ENCODE peak calls at places on chromosomes 12 and 14, in ten cellular contexts. N is K562, F is endothelial cell of umbilical vein, Q is HCT116, T is HepG2, A is breast epithelium, Z is suprapubic skin, M is stomach, S is transverse colon, E is sigmoid colon. W is an unnamed sample.

GRCh38 chr14:105860615-105861580 is 334.5 kb downstream of the TMEM121 start:
- DNase-seq in N (no peak), F (no peak), Q (no peak), T (no peak), A (no peak), Z (peak), M (peak), S (peak), E (peak), W (no peak)

GRCh38 chr12:88985631-88986030 is 366.7 kb downstream of the DUSP6 start:
- DNase-seq in N (no peak), F (no peak), Q (no peak), T (no peak), A (no peak), Z (no peak), M (no peak), S (no peak), E (no peak), W (no peak)

GRCh38 chr12:114669501-114670256 is 14.3 kb downstream of the TBX3 start:
- DNase-seq in N (no peak), F (no peak), Q (no peak), T (peak), A (no peak), Z (no peak), M (no peak), S (no peak), E (no peak), W (no peak)

GRCh38 chr12:105775351-105775750 is 363.4 kb downstream of the NUAK1 start:
- DNase-seq in N (no peak), F (peak), Q (no peak), T (no peak), A (no peak), Z (no peak), M (no peak), S (no peak), E (no peak), W (no peak)

GRCh38 chr12:86914716-86915115 is 658.5 kb upstream of the MGAT4C start:
- DNase-seq in N (no peak), F (peak), Q (peak), T (peak), A (no peak), Z (no peak), M (no peak), S (no peak), E (no peak), W (no peak)

GRCh38 chr12:44930972-44931600 is 55.0 kb upstream of the NELL2 start:
- DNase-seq in N (peak), F (peak), Q (peak), T (peak), A (no peak), Z (no peak), M (no peak), S (no peak), E (no peak), W (no peak)

GRCh38 chr12:122886851-122887816 is 8.8 kb downstream of the VPS37B start:
- DNase-seq in N (no peak), F (peak), Q (peak), T (no peak), A (no peak), Z (no peak), M (peak), S (peak), E (no peak), W (no peak)

GRCh38 chr12:101743242-101743641 is 4.0 kb upstream of the SYCP3 start:
- DNase-seq in N (no peak), F (no peak), Q (no peak), T (no peak), A (no peak), Z (no peak), M (no peak), S (no peak), E (no peak), W (no peak)

GRCh38 chr14:93160353-93160801 is 24.3 kb downstream of the MOAP1 start:
- DNase-seq in N (peak), F (no peak), Q (peak), T (no peak), A (no peak), Z (no peak), M (no peak), S (no peak), E (no peak), W (no peak)

GRCh38 chr12:123433615-123434014 is 2.9 kb downstream of the RILPL2 start:
- DNase-seq in N (no peak), F (no peak), Q (no peak), T (no peak), A (no peak), Z (no peak), M (no peak), S (no peak), E (no peak), W (no peak)

GRCh38 chr14:55454264-55455151 is 14.1 kb upstream of the TBPL2 start:
- DNase-seq in N (no peak), F (peak), Q (peak), T (peak), A (no peak), Z (no peak), M (peak), S (peak), E (peak), W (no peak)

GRCh38 chr12:64236549-64236948 is 14.5 kb upstream of the KICS2 start:
- DNase-seq in N (no peak), F (peak), Q (peak), T (no peak), A (no peak), Z (no peak), M (no peak), S (no peak), E (no peak), W (no peak)

GRCh38 chr12:44247588-44247987 is 411.7 kb downstream of the TMEM117 start:
- DNase-seq in N (no peak), F (no peak), Q (no peak), T (no peak), A (no peak), Z (no peak), M (no peak), S (no peak), E (no peak), W (no peak)

GRCh38 chr14:29461131-29461530 is 466.5 kb downstream of the PRKD1 start:
- DNase-seq in N (no peak), F (no peak), Q (no peak), T (no peak), A (no peak), Z (no peak), M (no peak), S (no peak), E (no peak), W (no peak)

GRCh38 chr14:74879427-74880180 is 2.1 kb upstream of the DLST start:
- DNase-seq in N (no peak), F (no peak), Q (no peak), T (peak), A (no peak), Z (no peak), M (no peak), S (no peak), E (no peak), W (no peak)

GRCh38 chr14:74886001-74886400 is 4.3 kb downstream of the DLST start:
- DNase-seq in N (no peak), F (no peak), Q (no peak), T (no peak), A (no peak), Z (no peak), M (no peak), S (no peak), E (no peak), W (no peak)

GRCh38 chr14:74882103-74882920 is 596 bp downstream of the DLST start:
- DNase-seq in N (no peak), F (peak), Q (no peak), T (no peak), A (no peak), Z (peak), M (peak), S (peak), E (peak), W (peak)

GRCh38 chr14:74875941-74876913 is at the start of gene PROX2:
- DNase-seq in N (no peak), F (peak), Q (no peak), T (no peak), A (no peak), Z (no peak), M (no peak), S (no peak), E (no peak), W (no peak)

DNA sequence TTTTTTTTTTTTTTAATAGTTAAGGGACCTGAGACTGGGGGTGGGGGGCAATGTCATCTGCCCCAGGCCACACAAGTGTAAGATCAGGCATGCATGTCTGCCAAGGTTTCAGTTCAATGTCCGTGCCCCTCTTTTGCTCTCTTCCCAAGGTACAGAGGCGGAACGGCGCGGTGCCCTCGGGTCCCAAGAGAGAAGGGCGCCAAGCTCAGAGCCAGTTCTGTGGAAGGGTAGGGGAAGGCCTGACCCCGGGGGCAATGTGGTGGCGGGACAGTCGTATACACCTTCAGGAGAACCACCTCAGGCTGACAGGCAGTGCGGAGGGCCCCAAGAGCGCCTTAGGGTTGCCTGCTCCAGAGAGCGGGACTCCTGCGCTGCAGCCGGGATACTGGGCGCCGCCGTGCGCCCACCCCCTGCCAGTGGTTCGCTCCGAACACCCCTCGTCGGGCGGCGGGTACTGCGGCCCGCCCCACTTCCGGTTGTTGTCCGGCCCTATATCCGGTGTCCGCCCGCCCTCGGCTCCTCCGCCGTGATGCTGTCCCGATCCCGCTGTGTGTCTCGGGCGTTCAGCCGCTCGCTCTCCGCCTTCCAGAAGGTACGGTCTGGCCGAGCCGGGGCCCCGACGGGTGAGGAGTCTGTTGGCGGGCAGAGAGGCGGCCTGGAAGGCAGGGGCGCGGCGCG is at the start of gene DLST:
- DNase-seq in N (peak), F (peak), Q (peak), T (peak), A (peak), Z (peak), M (peak), S (peak), E (peak), W (peak)
- TF ChIP-seq POLR2AphosphoS5 in N (peak), F (peak), Q (peak), T (peak), A (peak), Z (peak), M (peak), S (peak), E (peak), W (peak)

GRCh38 chr12:15543347-15543746 is 221.0 kb downstream of the PTPRO start:
- DNase-seq in N (no peak), F (no peak), Q (no peak), T (no peak), A (no peak), Z (no peak), M (no peak), S (no peak), E (no peak), W (no peak)

GRCh38 chr12:15540469-15540872 is 218.2 kb downstream of the PTPRO start:
- DNase-seq in N (no peak), F (peak), Q (no peak), T (no peak), A (no peak), Z (no peak), M (no peak), S (no peak), E (no peak), W (no peak)

GRCh38 chr12:15541996-15542631 is 219.8 kb downstream of the PTPRO start:
- DNase-seq in N (no peak), F (no peak), Q (no peak), T (no peak), A (no peak), Z (no peak), M (no peak), S (no peak), E (no peak), W (no peak)

GRCh38 chr12:15538881-15539280 is 216.6 kb downstream of the PTPRO start:
- DNase-seq in N (no peak), F (no peak), Q (no peak), T (no peak), A (no peak), Z (no peak), M (no peak), S (no peak), E (no peak), W (no peak)

DNA sequence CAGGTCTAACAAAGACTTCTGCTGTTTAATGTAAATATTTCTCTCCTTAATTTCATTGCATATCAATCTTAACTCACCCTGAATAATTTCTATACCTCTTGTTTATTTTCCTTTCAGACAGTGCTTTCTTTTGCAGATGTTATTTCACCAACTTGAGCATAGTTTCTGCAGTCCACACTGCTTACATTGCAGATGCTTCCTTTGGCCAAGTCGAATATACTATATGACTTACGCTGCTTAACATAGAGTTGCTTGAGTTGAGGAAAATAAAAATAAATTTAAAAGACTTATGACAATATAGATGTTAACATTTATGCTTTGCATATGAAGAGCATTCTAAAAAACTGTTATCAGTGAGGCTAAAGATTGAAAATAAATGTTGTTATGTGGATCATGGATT is 217.7 kb downstream of the PTPRO start:
- DNase-seq in N (no peak), F (no peak), Q (no peak), T (no peak), A (no peak), Z (no peak), M (no peak), S (no peak), E (no peak), W (no peak)
- TF ChIP-seq POLR2A in N (no peak), F (no peak), Q (no peak), T (no peak), A (no peak), Z (no peak), M (no peak), S (no peak), E (no peak), W (no peak)

DNA sequence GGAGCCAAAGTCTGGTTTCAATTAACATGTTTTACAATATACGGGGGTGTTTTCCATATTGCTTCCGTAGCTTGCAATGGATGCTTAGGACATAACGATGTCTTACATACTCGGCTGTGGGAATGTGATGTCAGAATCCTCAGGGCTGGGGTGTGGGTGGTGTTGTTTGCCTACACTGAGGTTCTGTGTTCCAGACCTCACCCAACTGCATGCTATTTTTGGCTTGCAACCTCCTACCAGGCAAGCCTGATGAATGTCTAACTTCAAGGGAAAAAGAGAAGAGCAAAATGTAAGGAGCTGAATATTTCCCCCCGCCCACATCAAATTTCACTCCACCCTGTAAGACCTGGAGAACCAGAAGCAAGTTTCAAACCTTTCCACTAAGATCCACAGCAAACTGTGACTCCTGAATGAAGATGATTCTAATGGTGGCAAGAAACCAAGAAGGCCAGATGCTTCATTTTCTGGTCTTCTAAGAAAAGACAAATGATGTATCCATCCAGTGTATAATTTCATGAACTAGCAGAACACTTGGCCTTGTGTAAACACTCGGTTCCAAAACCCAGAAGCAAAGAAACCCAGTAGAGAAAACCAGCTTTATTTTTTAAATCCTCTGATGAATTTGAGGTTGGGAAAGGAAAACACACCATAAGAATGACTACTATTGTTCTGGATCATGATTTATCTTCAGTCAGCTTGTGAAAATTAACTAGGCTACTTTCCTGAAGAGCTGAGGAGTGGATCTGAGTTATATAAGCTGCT is 227.9 kb downstream of the DACT1 start:
- DNase-seq in N (no peak), F (no peak), Q (no peak), T (no peak), A (no peak), Z (no peak), M (no peak), S (no peak), E (no peak), W (no peak)
- H3K27ac ChIP-seq in N (no peak), F (no peak), Q (no peak), T (no peak), A (no peak), Z (no peak), M (no peak), S (no peak), E (peak), W (no peak)

GRCh38 chr12:67721216-67721615 is 72.7 kb downstream of the DYRK2 start:
- DNase-seq in N (no peak), F (no peak), Q (no peak), T (no peak), A (no peak), Z (no peak), M (peak), S (peak), E (no peak), W (no peak)

GRCh38 chr12:67714648-67715047 is 66.1 kb downstream of the DYRK2 start:
- DNase-seq in N (no peak), F (no peak), Q (no peak), T (no peak), A (no peak), Z (no peak), M (no peak), S (no peak), E (no peak), W (no peak)

GRCh38 chr12:67720383-67720856 is 71.9 kb downstream of the DYRK2 start:
- DNase-seq in N (no peak), F (no peak), Q (no peak), T (no peak), A (no peak), Z (no peak), M (no peak), S (no peak), E (peak), W (no peak)

DNA sequence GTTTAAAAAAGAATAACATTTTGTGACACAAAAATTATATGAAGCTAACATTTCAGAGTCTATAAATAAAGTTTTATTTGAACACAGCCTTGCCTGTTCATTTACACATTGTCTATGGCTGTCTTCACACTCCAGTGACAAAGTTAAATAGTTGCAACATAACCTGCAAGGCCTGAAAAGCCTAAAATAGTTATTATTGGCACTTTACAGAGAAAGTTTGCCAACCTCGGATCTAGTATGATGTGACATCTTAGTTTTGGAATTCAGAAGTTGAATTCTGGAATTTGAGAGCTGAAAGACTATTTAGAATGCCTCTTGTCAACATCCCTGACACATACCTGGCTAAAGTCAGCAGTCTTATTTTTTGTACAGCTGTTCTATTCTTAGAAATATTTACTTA is 68.3 kb downstream of the DYRK2 start:
- DNase-seq in N (no peak), F (no peak), Q (no peak), T (peak), A (no peak), Z (no peak), M (no peak), S (no peak), E (no peak), W (no peak)
- TF ChIP-seq POLR2AphosphoS5 in N (no peak), F (no peak), Q (no peak), T (no peak), A (no peak), Z (no peak), M (peak), S (peak), E (peak), W (no peak)

DNA sequence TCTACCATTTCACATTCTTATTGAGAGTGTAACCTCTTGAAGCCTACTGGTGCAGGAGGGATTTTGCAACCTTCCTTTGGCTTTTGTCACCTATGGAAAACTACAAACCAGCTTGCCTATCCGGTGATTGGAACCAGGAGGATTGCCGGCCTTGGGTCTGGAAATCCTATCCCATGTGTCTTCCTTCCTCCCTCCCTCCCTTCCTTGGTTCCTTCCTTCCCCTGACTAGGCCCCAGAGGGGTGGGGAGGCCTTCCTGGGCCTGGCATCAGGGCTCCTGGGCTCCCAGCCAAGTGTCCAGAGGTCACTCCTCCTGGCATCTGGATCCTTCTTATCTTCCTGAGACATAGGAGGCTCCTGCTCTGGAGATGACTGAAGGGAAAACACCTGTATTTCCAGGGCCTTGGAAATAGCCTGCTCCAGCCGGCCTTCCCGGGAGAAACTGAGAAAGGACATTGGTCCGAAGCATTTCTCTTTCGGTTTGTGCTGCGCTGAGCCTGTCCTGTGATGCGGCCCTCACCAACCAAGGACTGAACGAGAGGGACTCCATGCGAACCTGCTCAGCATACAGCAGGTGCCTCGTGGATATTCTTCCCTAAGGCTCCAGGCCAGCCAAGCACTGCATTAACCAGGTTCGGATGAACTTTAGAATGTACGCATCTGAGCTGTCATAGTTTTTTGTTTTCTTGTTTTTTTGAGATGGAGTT is 43.4 kb downstream of the PSMA6 start:
- DNase-seq in N (no peak), F (peak), Q (no peak), T (peak), A (no peak), Z (no peak), M (peak), S (peak), E (peak), W (no peak)
- TF ChIP-seq POLR2A in N (no peak), F (no peak), Q (no peak), T (no peak), A (no peak), Z (no peak), M (no peak), S (peak), E (peak), W (no peak)

GRCh38 chr12:56676851-56677601 is 11.1 kb downstream of the PTGES3 start:
- DNase-seq in N (no peak), F (no peak), Q (no peak), T (no peak), A (peak), Z (peak), M (no peak), S (peak), E (no peak), W (no peak)
- H3K27ac ChIP-seq in N (peak), F (no peak), Q (no peak), T (no peak), A (no peak), Z (no peak), M (no peak), S (peak), E (peak), W (no peak)

W was measured in prostate gland.